ENCODE peak calls at places on chromosomes 2 and 18, in six cellular contexts. One of them, this sample, is unnamed.

GRCh38 chr2:31031132-31031706 is 107.0 kb downstream of the GALNT14 start:
- DNase-seq in activated T-cell treated with anti-CD3 and anti-CD28 coated beads for 1 hour: no peak
- DNase-seq in stimulated activated CD4-positive, alpha-beta T cell treated with anti-CD3 and anti-CD28 coated beads, Interleukin-12 subunit alpha, Interleukin-12 subunit beta, amount 100 ng/mL, for 24 hours: no peak
- DNase-seq in lower leg skin: no peak
- DNase-seq in cerebellar nuclear complex: no peak
- DNase-seq in A673: no peak
- DNase-seq in this sample: no peak

GRCh38 chr2:223976635-223977226 is 19.5 kb downstream of the MRPL44 start:
- DNase-seq in activated T-cell treated with anti-CD3 and anti-CD28 coated beads for 1 hour: no peak
- DNase-seq in stimulated activated CD4-positive, alpha-beta T cell treated with anti-CD3 and anti-CD28 coated beads, Interleukin-12 subunit alpha, Interleukin-12 subunit beta, amount 100 ng/mL, for 24 hours: no peak
- DNase-seq in lower leg skin: no peak
- DNase-seq in cerebellar nuclear complex: no peak
- DNase-seq in A673: no peak
- DNase-seq in this sample: no peak

GRCh38 chr2:5482929-5483331 is 209.3 kb upstream of the SOX11 start:
- DNase-seq in activated T-cell treated with anti-CD3 and anti-CD28 coated beads for 1 hour: no peak
- DNase-seq in stimulated activated CD4-positive, alpha-beta T cell treated with anti-CD3 and anti-CD28 coated beads, Interleukin-12 subunit alpha, Interleukin-12 subunit beta, amount 100 ng/mL, for 24 hours: no peak
- DNase-seq in lower leg skin: no peak
- DNase-seq in cerebellar nuclear complex: no peak
- DNase-seq in A673: peak; percentile 35
- DNase-seq in this sample: no peak

GRCh38 chr18:7817596-7817995 is 250.5 kb downstream of the PTPRM start:
- DNase-seq in activated T-cell treated with anti-CD3 and anti-CD28 coated beads for 1 hour: no peak
- DNase-seq in stimulated activated CD4-positive, alpha-beta T cell treated with anti-CD3 and anti-CD28 coated beads, Interleukin-12 subunit alpha, Interleukin-12 subunit beta, amount 100 ng/mL, for 24 hours: no peak
- DNase-seq in lower leg skin: peak; percentile 36
- DNase-seq in cerebellar nuclear complex: no peak
- DNase-seq in A673: no peak
- DNase-seq in this sample: no peak

GRCh38 chr2:43300781-43301586 is 74.6 kb upstream of the ZFP36L2 start:
- DNase-seq in activated T-cell treated with anti-CD3 and anti-CD28 coated beads for 1 hour: no peak
- DNase-seq in stimulated activated CD4-positive, alpha-beta T cell treated with anti-CD3 and anti-CD28 coated beads, Interleukin-12 subunit alpha, Interleukin-12 subunit beta, amount 100 ng/mL, for 24 hours: no peak
- DNase-seq in lower leg skin: peak; percentile 87
- DNase-seq in cerebellar nuclear complex: no peak
- DNase-seq in A673: no peak
- DNase-seq in this sample: peak; percentile 66

GRCh38 chr2:134312482-134312881 is 58.6 kb downstream of the MGAT5 start:
- DNase-seq in activated T-cell treated with anti-CD3 and anti-CD28 coated beads for 1 hour: no peak
- DNase-seq in stimulated activated CD4-positive, alpha-beta T cell treated with anti-CD3 and anti-CD28 coated beads, Interleukin-12 subunit alpha, Interleukin-12 subunit beta, amount 100 ng/mL, for 24 hours: no peak
- DNase-seq in lower leg skin: no peak
- DNase-seq in cerebellar nuclear complex: no peak
- DNase-seq in A673: no peak
- DNase-seq in this sample: no peak

GRCh38 chr2:133235959-133236358 is 332.3 kb downstream of the NCKAP5 start:
- DNase-seq in activated T-cell treated with anti-CD3 and anti-CD28 coated beads for 1 hour: no peak
- DNase-seq in stimulated activated CD4-positive, alpha-beta T cell treated with anti-CD3 and anti-CD28 coated beads, Interleukin-12 subunit alpha, Interleukin-12 subunit beta, amount 100 ng/mL, for 24 hours: no peak
- DNase-seq in lower leg skin: no peak
- DNase-seq in cerebellar nuclear complex: no peak
- DNase-seq in A673: peak; percentile 18
- DNase-seq in this sample: no peak

GRCh38 chr18:38759457-38759856 is 1193.9 kb upstream of the CELF4 start:
- DNase-seq in activated T-cell treated with anti-CD3 and anti-CD28 coated beads for 1 hour: no peak
- DNase-seq in stimulated activated CD4-positive, alpha-beta T cell treated with anti-CD3 and anti-CD28 coated beads, Interleukin-12 subunit alpha, Interleukin-12 subunit beta, amount 100 ng/mL, for 24 hours: no peak
- DNase-seq in lower leg skin: no peak
- DNase-seq in cerebellar nuclear complex: no peak
- DNase-seq in A673: no peak
- DNase-seq in this sample: peak; percentile 16

GRCh38 chr2:111042772-111043771 is 77.6 kb upstream of the BCL2L11 start:
- DNase-seq in activated T-cell treated with anti-CD3 and anti-CD28 coated beads for 1 hour: no peak
- DNase-seq in stimulated activated CD4-positive, alpha-beta T cell treated with anti-CD3 and anti-CD28 coated beads, Interleukin-12 subunit alpha, Interleukin-12 subunit beta, amount 100 ng/mL, for 24 hours: no peak
- DNase-seq in lower leg skin: no peak
- DNase-seq in cerebellar nuclear complex: no peak
- DNase-seq in A673: no peak
- DNase-seq in this sample: no peak

GRCh38 chr18:22378672-22379282 is 38.9 kb downstream of the CTAGE1 start:
- DNase-seq in activated T-cell treated with anti-CD3 and anti-CD28 coated beads for 1 hour: peak; percentile 1
- DNase-seq in stimulated activated CD4-positive, alpha-beta T cell treated with anti-CD3 and anti-CD28 coated beads, Interleukin-12 subunit alpha, Interleukin-12 subunit beta, amount 100 ng/mL, for 24 hours: no peak
- DNase-seq in lower leg skin: no peak
- DNase-seq in cerebellar nuclear complex: no peak
- DNase-seq in A673: peak; percentile 56
- DNase-seq in this sample: peak; percentile 63

GRCh38 chr2:227576110-227576509 is 22.6 kb upstream of the SCYGR2 start:
- DNase-seq in activated T-cell treated with anti-CD3 and anti-CD28 coated beads for 1 hour: no peak
- DNase-seq in stimulated activated CD4-positive, alpha-beta T cell treated with anti-CD3 and anti-CD28 coated beads, Interleukin-12 subunit alpha, Interleukin-12 subunit beta, amount 100 ng/mL, for 24 hours: no peak
- DNase-seq in lower leg skin: no peak
- DNase-seq in cerebellar nuclear complex: no peak
- DNase-seq in A673: no peak
- DNase-seq in this sample: peak; percentile 12

GRCh38 chr2:229586746-229587705 is 127.3 kb downstream of the DNER start:
- DNase-seq in activated T-cell treated with anti-CD3 and anti-CD28 coated beads for 1 hour: no peak
- DNase-seq in stimulated activated CD4-positive, alpha-beta T cell treated with anti-CD3 and anti-CD28 coated beads, Interleukin-12 subunit alpha, Interleukin-12 subunit beta, amount 100 ng/mL, for 24 hours: peak; percentile 14
- DNase-seq in lower leg skin: peak; percentile 95
- DNase-seq in cerebellar nuclear complex: no peak
- DNase-seq in A673: peak; percentile 78
- DNase-seq in this sample: peak; percentile 77

GRCh38 chr2:232340171-232340935 is 38.2 kb upstream of the ALPP start:
- DNase-seq in activated T-cell treated with anti-CD3 and anti-CD28 coated beads for 1 hour: no peak
- DNase-seq in stimulated activated CD4-positive, alpha-beta T cell treated with anti-CD3 and anti-CD28 coated beads, Interleukin-12 subunit alpha, Interleukin-12 subunit beta, amount 100 ng/mL, for 24 hours: no peak
- DNase-seq in lower leg skin: peak; percentile 82
- DNase-seq in cerebellar nuclear complex: no peak
- DNase-seq in A673: no peak
- DNase-seq in this sample: no peak

GRCh38 chr2:239363946-239364637 is 36.7 kb downstream of the HDAC4 start:
- DNase-seq in activated T-cell treated with anti-CD3 and anti-CD28 coated beads for 1 hour: no peak
- DNase-seq in stimulated activated CD4-positive, alpha-beta T cell treated with anti-CD3 and anti-CD28 coated beads, Interleukin-12 subunit alpha, Interleukin-12 subunit beta, amount 100 ng/mL, for 24 hours: no peak
- DNase-seq in lower leg skin: peak; percentile 77
- DNase-seq in cerebellar nuclear complex: no peak
- DNase-seq in A673: no peak
- DNase-seq in this sample: no peak

GRCh38 chr18:79400091-79400590 is 4.4 kb downstream of the NFATC1 start:
- DNase-seq in activated T-cell treated with anti-CD3 and anti-CD28 coated beads for 1 hour: peak; percentile 74
- DNase-seq in stimulated activated CD4-positive, alpha-beta T cell treated with anti-CD3 and anti-CD28 coated beads, Interleukin-12 subunit alpha, Interleukin-12 subunit beta, amount 100 ng/mL, for 24 hours: peak; percentile 63
- DNase-seq in lower leg skin: peak; percentile 95
- DNase-seq in cerebellar nuclear complex: no peak
- DNase-seq in A673: peak; percentile 48
- DNase-seq in this sample: peak; percentile 32

GRCh38 chr2:27707462-27708256 is 44.0 kb downstream of the SLC4A1AP start:
- DNase-seq in activated T-cell treated with anti-CD3 and anti-CD28 coated beads for 1 hour: no peak
- DNase-seq in stimulated activated CD4-positive, alpha-beta T cell treated with anti-CD3 and anti-CD28 coated beads, Interleukin-12 subunit alpha, Interleukin-12 subunit beta, amount 100 ng/mL, for 24 hours: no peak
- DNase-seq in lower leg skin: peak; percentile 85
- DNase-seq in cerebellar nuclear complex: no peak
- DNase-seq in A673: no peak
- DNase-seq in this sample: no peak

GRCh38 chr18:9453273-9453672 is 22.0 kb upstream of the RALBP1 start:
- DNase-seq in activated T-cell treated with anti-CD3 and anti-CD28 coated beads for 1 hour: no peak
- DNase-seq in stimulated activated CD4-positive, alpha-beta T cell treated with anti-CD3 and anti-CD28 coated beads, Interleukin-12 subunit alpha, Interleukin-12 subunit beta, amount 100 ng/mL, for 24 hours: no peak
- DNase-seq in lower leg skin: no peak
- DNase-seq in cerebellar nuclear complex: no peak
- DNase-seq in A673: no peak
- DNase-seq in this sample: no peak

GRCh38 chr2:11872247-11872947 is 126.0 kb downstream of the LPIN1 start:
- DNase-seq in activated T-cell treated with anti-CD3 and anti-CD28 coated beads for 1 hour: no peak
- DNase-seq in stimulated activated CD4-positive, alpha-beta T cell treated with anti-CD3 and anti-CD28 coated beads, Interleukin-12 subunit alpha, Interleukin-12 subunit beta, amount 100 ng/mL, for 24 hours: no peak
- DNase-seq in lower leg skin: no peak
- DNase-seq in cerebellar nuclear complex: no peak
- DNase-seq in A673: no peak
- DNase-seq in this sample: peak; percentile 23

GRCh38 chr2:187358531-187358930 is 89.5 kb downstream of the CALCRL start:
- DNase-seq in activated T-cell treated with anti-CD3 and anti-CD28 coated beads for 1 hour: no peak
- DNase-seq in stimulated activated CD4-positive, alpha-beta T cell treated with anti-CD3 and anti-CD28 coated beads, Interleukin-12 subunit alpha, Interleukin-12 subunit beta, amount 100 ng/mL, for 24 hours: no peak
- DNase-seq in lower leg skin: no peak
- DNase-seq in cerebellar nuclear complex: no peak
- DNase-seq in A673: no peak
- DNase-seq in this sample: no peak

GRCh38 chr2:24359701-24360049 is 661 bp downstream of the ITSN2 start:
- DNase-seq in activated T-cell treated with anti-CD3 and anti-CD28 coated beads for 1 hour: peak; percentile 27
- DNase-seq in stimulated activated CD4-positive, alpha-beta T cell treated with anti-CD3 and anti-CD28 coated beads, Interleukin-12 subunit alpha, Interleukin-12 subunit beta, amount 100 ng/mL, for 24 hours: peak; percentile 47
- DNase-seq in lower leg skin: peak; percentile 91
- DNase-seq in cerebellar nuclear complex: no peak
- DNase-seq in A673: no peak
- DNase-seq in this sample: peak; percentile 43

GRCh38 chr2:171894612-171894947 is 536 bp upstream of the SLC25A12 start:
- DNase-seq in activated T-cell treated with anti-CD3 and anti-CD28 coated beads for 1 hour: no peak
- DNase-seq in stimulated activated CD4-positive, alpha-beta T cell treated with anti-CD3 and anti-CD28 coated beads, Interleukin-12 subunit alpha, Interleukin-12 subunit beta, amount 100 ng/mL, for 24 hours: no peak
- DNase-seq in lower leg skin: no peak
- DNase-seq in cerebellar nuclear complex: no peak
- DNase-seq in A673: no peak
- DNase-seq in this sample: no peak

GRCh38 chr2:112938904-112939303 is 27.9 kb downstream of the IL37 start:
- DNase-seq in activated T-cell treated with anti-CD3 and anti-CD28 coated beads for 1 hour: no peak
- DNase-seq in stimulated activated CD4-positive, alpha-beta T cell treated with anti-CD3 and anti-CD28 coated beads, Interleukin-12 subunit alpha, Interleukin-12 subunit beta, amount 100 ng/mL, for 24 hours: no peak
- DNase-seq in lower leg skin: no peak
- DNase-seq in cerebellar nuclear complex: no peak
- DNase-seq in A673: no peak
- DNase-seq in this sample: peak; percentile 89

GRCh38 chr2:220224711-220225519 is 597.5 kb downstream of the SLC4A3 start:
- DNase-seq in activated T-cell treated with anti-CD3 and anti-CD28 coated beads for 1 hour: no peak
- DNase-seq in stimulated activated CD4-positive, alpha-beta T cell treated with anti-CD3 and anti-CD28 coated beads, Interleukin-12 subunit alpha, Interleukin-12 subunit beta, amount 100 ng/mL, for 24 hours: no peak
- DNase-seq in lower leg skin: no peak
- DNase-seq in cerebellar nuclear complex: no peak
- DNase-seq in A673: peak; percentile 47
- DNase-seq in this sample: peak; percentile 69

GRCh38 chr2:1784986-1785617 is 40.8 kb upstream of the PXDN start:
- DNase-seq in activated T-cell treated with anti-CD3 and anti-CD28 coated beads for 1 hour: no peak
- DNase-seq in stimulated activated CD4-positive, alpha-beta T cell treated with anti-CD3 and anti-CD28 coated beads, Interleukin-12 subunit alpha, Interleukin-12 subunit beta, amount 100 ng/mL, for 24 hours: no peak
- DNase-seq in lower leg skin: peak; percentile 58
- DNase-seq in cerebellar nuclear complex: no peak
- DNase-seq in A673: no peak
- DNase-seq in this sample: no peak

GRCh38 chr18:24196764-24197163 is 57.9 kb downstream of the CABYR start:
- DNase-seq in activated T-cell treated with anti-CD3 and anti-CD28 coated beads for 1 hour: no peak
- DNase-seq in stimulated activated CD4-positive, alpha-beta T cell treated with anti-CD3 and anti-CD28 coated beads, Interleukin-12 subunit alpha, Interleukin-12 subunit beta, amount 100 ng/mL, for 24 hours: no peak
- DNase-seq in lower leg skin: no peak
- DNase-seq in cerebellar nuclear complex: no peak
- DNase-seq in A673: no peak
- DNase-seq in this sample: no peak

GRCh38 chr2:231332388-231332787 is 63.1 kb upstream of the B3GNT7 start:
- DNase-seq in activated T-cell treated with anti-CD3 and anti-CD28 coated beads for 1 hour: no peak
- DNase-seq in stimulated activated CD4-positive, alpha-beta T cell treated with anti-CD3 and anti-CD28 coated beads, Interleukin-12 subunit alpha, Interleukin-12 subunit beta, amount 100 ng/mL, for 24 hours: no peak
- DNase-seq in lower leg skin: peak; percentile 34
- DNase-seq in cerebellar nuclear complex: no peak
- DNase-seq in A673: no peak
- DNase-seq in this sample: peak; percentile 25

GRCh38 chr18:5890606-5891360 is 4.5 kb downstream of the TMEM200C start:
- DNase-seq in activated T-cell treated with anti-CD3 and anti-CD28 coated beads for 1 hour: no peak
- DNase-seq in stimulated activated CD4-positive, alpha-beta T cell treated with anti-CD3 and anti-CD28 coated beads, Interleukin-12 subunit alpha, Interleukin-12 subunit beta, amount 100 ng/mL, for 24 hours: no peak
- DNase-seq in lower leg skin: peak; percentile 85
- DNase-seq in cerebellar nuclear complex: no peak
- DNase-seq in A673: no peak
- DNase-seq in this sample: peak; percentile 71

GRCh38 chr2:11329759-11330158 is 14.7 kb downstream of the ROCK2 start:
- DNase-seq in activated T-cell treated with anti-CD3 and anti-CD28 coated beads for 1 hour: no peak
- DNase-seq in stimulated activated CD4-positive, alpha-beta T cell treated with anti-CD3 and anti-CD28 coated beads, Interleukin-12 subunit alpha, Interleukin-12 subunit beta, amount 100 ng/mL, for 24 hours: no peak
- DNase-seq in lower leg skin: no peak
- DNase-seq in cerebellar nuclear complex: no peak
- DNase-seq in A673: no peak
- DNase-seq in this sample: no peak

This sample was measured in kidney tubule cell.